ENCODE peak calls at places on chromosome 9, in eight cellular contexts. M, Y, J, I, W, Z, K and X are unnamed samples.

GRCh38 chr9:25677301-25678146 is 720 bp downstream of the TUSC1 start:
- DNase-seq in M (peak), Y (peak), J (peak), I (no peak), W (peak), Z (peak), K (peak), X (peak)

GRCh38 chr9:124220551-124221451 is 36.9 kb upstream of the NEK6 start:
- DNase-seq in M (peak), Y (no peak), J (no peak), I (no peak), W (peak), Z (no peak), K (peak), X (peak)

GRCh38 chr9:107363511-107364182 is 80.6 kb downstream of the RAD23B start:
- DNase-seq in M (no peak), Y (no peak), J (no peak), I (no peak), W (no peak), Z (no peak), K (no peak), X (no peak)

GRCh38 chr9:121841771-121842611 is 190.6 kb downstream of the DAB2IP start:
- DNase-seq in M (peak), Y (no peak), J (no peak), I (no peak), W (no peak), Z (peak), K (peak), X (no peak)

GRCh38 chr9:127549771-127550170 is 62.3 kb upstream of the STXBP1 start:
- DNase-seq in M (no peak), Y (no peak), J (no peak), I (no peak), W (no peak), Z (no peak), K (no peak), X (no peak)

GRCh38 chr9:37916471-37917314 is 12.8 kb upstream of the SLC25A51 start:
- DNase-seq in M (no peak), Y (no peak), J (no peak), I (no peak), W (no peak), Z (no peak), K (no peak), X (no peak)

GRCh38 chr9:38284039-38284767 is 108.3 kb upstream of the ALDH1B1 start:
- DNase-seq in M (no peak), Y (no peak), J (peak), I (no peak), W (no peak), Z (no peak), K (no peak), X (no peak)

GRCh38 chr9:86009133-86009532 is 68.2 kb downstream of the NAA35 start:
- DNase-seq in M (no peak), Y (no peak), J (no peak), I (no peak), W (no peak), Z (no peak), K (no peak), X (no peak)

GRCh38 chr9:123724211-123724831 is 205.6 kb downstream of the DENND1A start:
- DNase-seq in M (peak), Y (no peak), J (no peak), I (no peak), W (peak), Z (no peak), K (peak), X (no peak)

GRCh38 chr9:125332527-125332926 is 70.9 kb downstream of the GAPVD1 start:
- DNase-seq in M (no peak), Y (peak), J (no peak), I (no peak), W (no peak), Z (no peak), K (no peak), X (no peak)

GRCh38 chr9:26706223-26706622 is 186.4 kb downstream of the CAAP1 start:
- DNase-seq in M (no peak), Y (no peak), J (no peak), I (no peak), W (no peak), Z (no peak), K (no peak), X (no peak)

GRCh38 chr9:36665387-36665786 is 92.7 kb downstream of the MELK start:
- DNase-seq in M (no peak), Y (no peak), J (no peak), I (no peak), W (no peak), Z (no peak), K (peak), X (no peak)

GRCh38 chr9:77015291-77016048 is 4.0 kb upstream of the FOXB2 start:
- DNase-seq in M (no peak), Y (no peak), J (peak), I (no peak), W (no peak), Z (no peak), K (no peak), X (no peak)

GRCh38 chr9:34405719-34406118 is 29.0 kb upstream of the MYORG start:
- DNase-seq in M (peak), Y (no peak), J (no peak), I (peak), W (peak), Z (no peak), K (peak), X (no peak)

GRCh38 chr9:37060821-37061220 is 26.8 kb upstream of the PAX5 start:
- DNase-seq in M (no peak), Y (no peak), J (no peak), I (no peak), W (no peak), Z (no peak), K (no peak), X (no peak)

GRCh38 chr9:73213300-73213699 is 61.6 kb downstream of the ANXA1 start:
- DNase-seq in M (no peak), Y (no peak), J (no peak), I (no peak), W (no peak), Z (no peak), K (no peak), X (no peak)

GRCh38 chr9:131429121-131430012 is 35.5 kb downstream of the PRRC2B start:
- DNase-seq in M (no peak), Y (no peak), J (no peak), I (no peak), W (no peak), Z (no peak), K (no peak), X (no peak)

GRCh38 chr9:17065062-17065461 is 69.8 kb upstream of the CNTLN start:
- DNase-seq in M (no peak), Y (no peak), J (no peak), I (no peak), W (no peak), Z (no peak), K (peak), X (no peak)

GRCh38 chr9:82970359-82970758 is 92.6 kb downstream of the RASEF start:
- DNase-seq in M (no peak), Y (no peak), J (no peak), I (no peak), W (no peak), Z (no peak), K (no peak), X (no peak)

GRCh38 chr9:2824564-2824963 is 19.3 kb downstream of the PUM3 start:
- DNase-seq in M (no peak), Y (no peak), J (no peak), I (no peak), W (no peak), Z (peak), K (peak), X (no peak)

GRCh38 chr9:87862536-87863268 is 20.0 kb upstream of the SPATA31E1 start:
- DNase-seq in M (peak), Y (no peak), J (no peak), I (peak), W (peak), Z (no peak), K (peak), X (no peak)

GRCh38 chr9:137227057-137227852 is at the start of gene RNF224:
- DNase-seq in M (peak), Y (peak), J (no peak), I (peak), W (no peak), Z (peak), K (peak), X (peak)

GRCh38 chr9:136082496-136083361 is 12.4 kb downstream of the NACC2 start:
- DNase-seq in M (no peak), Y (no peak), J (no peak), I (no peak), W (no peak), Z (no peak), K (no peak), X (no peak)

GRCh38 chr9:127162046-127162445 is 39.6 kb upstream of the ANGPTL2 start:
- DNase-seq in M (peak), Y (no peak), J (no peak), I (no peak), W (no peak), Z (no peak), K (no peak), X (no peak)

GRCh38 chr9:130862217-130862616 is 27.2 kb downstream of the ABL1 start:
- DNase-seq in M (no peak), Y (no peak), J (no peak), I (no peak), W (no peak), Z (no peak), K (no peak), X (no peak)

GRCh38 chr9:75238311-75238976 is 150.1 kb downstream of the OSTF1 start:
- DNase-seq in M (peak), Y (peak), J (no peak), I (peak), W (peak), Z (peak), K (peak), X (peak)

GRCh38 chr9:135516132-135516860 is 4.9 kb upstream of the LCN1 start:
- DNase-seq in M (peak), Y (no peak), J (no peak), I (no peak), W (no peak), Z (no peak), K (no peak), X (no peak)

GRCh38 chr9:103301051-103301450 is 305.9 kb downstream of the CYLC2 start:
- DNase-seq in M (no peak), Y (no peak), J (no peak), I (no peak), W (no peak), Z (no peak), K (no peak), X (no peak)

GRCh38 chr9:110996436-110997224 is 41.6 kb downstream of the LPAR1 start:
- DNase-seq in M (peak), Y (no peak), J (peak), I (peak), W (peak), Z (no peak), K (peak), X (peak)

GRCh38 chr9:135158572-135158937 is 71.1 kb downstream of the OLFM1 start:
- DNase-seq in M (no peak), Y (no peak), J (no peak), I (no peak), W (no peak), Z (no peak), K (no peak), X (no peak)